ENCODE peak calls at places on chromosomes 5 and 9, in six cellular contexts. P is K562, I is spleen, D is fibroblast of lung, S is suprapubic skin, F is neural progenitor cell. L is an unnamed sample.

GRCh38 chr9:95506692-95507455 is 9.9 kb downstream of the PTCH1 start:
- DNase-seq in P (peak), I (peak), D (peak), S (no peak), F (peak), L (peak)

GRCh38 chr9:127943746-127944145 is 6.1 kb upstream of the DPM2 start:
- DNase-seq in P (peak), I (peak), D (peak), S (peak), F (peak), L (peak)

GRCh38 chr5:14204785-14205321 is 61.7 kb downstream of the TRIO start:
- DNase-seq in P (no peak), I (peak), D (peak), S (peak), F (no peak), L (no peak)

GRCh38 chr5:154262376-154262775 is 71.8 kb downstream of the GALNT10 start:
- DNase-seq in P (no peak), I (no peak), D (no peak), S (no peak), F (peak), L (no peak)

GRCh38 chr5:179834120-179834519 is 13.4 kb downstream of the SQSTM1 start:
- DNase-seq in P (no peak), I (no peak), D (no peak), S (no peak), F (no peak), L (no peak)

GRCh38 chr9:3989915-3990314 is 310.0 kb downstream of the GLIS3 start:
- DNase-seq in P (no peak), I (no peak), D (no peak), S (no peak), F (no peak), L (no peak)

GRCh38 chr5:1725641-1726468 is 73.8 kb downstream of the MRPL36 start:
- DNase-seq in P (no peak), I (no peak), D (no peak), S (peak), F (peak), L (peak)

GRCh38 chr5:169099801-169100734 is 200.9 kb downstream of the SLIT3 start:
- DNase-seq in P (no peak), I (no peak), D (no peak), S (no peak), F (no peak), L (no peak)

GRCh38 chr5:119367502-119368237 is 11.9 kb downstream of the TNFAIP8 start:
- DNase-seq in P (no peak), I (no peak), D (peak), S (no peak), F (no peak), L (no peak)

GRCh38 chr9:34929506-34930102 is 28.5 kb upstream of the PHF24 start:
- DNase-seq in P (peak), I (no peak), D (peak), S (no peak), F (peak), L (peak)

GRCh38 chr9:126462617-126463016 is 136.0 kb downstream of the MVB12B start:
- DNase-seq in P (no peak), I (peak), D (no peak), S (no peak), F (no peak), L (no peak)

GRCh38 chr5:108654042-108654441 is 93.7 kb upstream of the FER start:
- DNase-seq in P (no peak), I (no peak), D (peak), S (no peak), F (no peak), L (no peak)

GRCh38 chr9:99623780-99624364 is 197.8 kb upstream of the NR4A3 start:
- DNase-seq in P (no peak), I (no peak), D (no peak), S (no peak), F (no peak), L (no peak)

GRCh38 chr9:99624499-99625233 is 197.0 kb upstream of the NR4A3 start:
- DNase-seq in P (no peak), I (no peak), D (no peak), S (no peak), F (no peak), L (no peak)

GRCh38 chr9:99622679-99623078 is 199.0 kb upstream of the NR4A3 start:
- DNase-seq in P (no peak), I (no peak), D (no peak), S (no peak), F (no peak), L (no peak)

GRCh38 chr9:99626424-99626823 is 195.3 kb upstream of the NR4A3 start:
- DNase-seq in P (no peak), I (no peak), D (no peak), S (no peak), F (no peak), L (no peak)

DNA sequence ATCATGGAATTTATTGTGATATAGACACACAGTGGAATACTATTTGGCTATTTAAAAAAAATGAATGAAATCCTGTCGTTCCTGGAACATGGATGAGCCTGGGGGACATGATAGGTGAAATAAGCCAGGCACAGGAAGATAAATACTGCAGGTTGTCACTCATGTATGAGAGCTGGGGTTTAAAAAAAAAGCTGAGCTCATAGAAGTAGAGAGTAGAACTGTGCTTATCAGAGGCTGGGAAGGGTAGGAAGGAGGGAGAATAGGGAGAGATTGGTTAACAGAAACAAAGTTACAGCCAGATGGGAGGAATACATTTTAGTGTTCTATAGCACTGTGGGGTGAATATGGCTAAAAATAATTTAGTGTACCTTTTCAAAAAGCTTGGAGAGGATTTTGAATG is 200.6 kb upstream of the NR4A3 start:
- DNase-seq in P (no peak), I (no peak), D (no peak), S (no peak), F (no peak), L (no peak)
- TF ChIP-seq CTCF in P (no peak), I (no peak), D (no peak), S (no peak), F (no peak), L (no peak)

DNA sequence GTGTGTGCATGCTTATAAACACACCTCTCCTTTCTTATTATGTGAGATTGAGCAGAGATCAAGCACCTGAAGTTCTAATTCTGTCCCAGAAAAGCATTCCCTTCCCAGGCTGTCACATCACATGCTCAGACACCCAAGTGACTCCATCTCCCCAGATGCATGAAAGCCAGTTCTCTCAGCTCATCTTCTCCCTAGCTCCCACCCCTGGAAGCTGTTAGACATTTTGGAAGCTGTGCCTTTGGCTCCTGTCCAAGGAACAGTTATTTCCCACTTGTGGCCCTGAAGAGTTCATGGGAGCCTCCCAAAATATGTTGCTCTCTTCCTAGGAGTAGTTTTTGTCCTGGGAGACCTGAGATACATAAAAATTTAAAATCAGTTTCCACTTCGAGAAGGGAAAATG is 161.3 kb upstream of the GAS1 start:
- DNase-seq in P (no peak), I (no peak), D (no peak), S (no peak), F (no peak), L (no peak)
- H3K27ac ChIP-seq in P (no peak), I (no peak), D (no peak), S (no peak), F (no peak), L (no peak)

GRCh38 chr5:89471556-89471955 is 588.6 kb upstream of the MEF2C start:
- DNase-seq in P (no peak), I (no peak), D (peak), S (no peak), F (no peak), L (no peak)

GRCh38 chr5:89470658-89471057 is 587.7 kb upstream of the MEF2C start:
- DNase-seq in P (no peak), I (no peak), D (no peak), S (no peak), F (no peak), L (no peak)

GRCh38 chr5:89478856-89479255 is 595.9 kb upstream of the MEF2C start:
- DNase-seq in P (no peak), I (no peak), D (no peak), S (no peak), F (no peak), L (no peak)

GRCh38 chr5:89471115-89471514 is 588.1 kb upstream of the MEF2C start:
- DNase-seq in P (no peak), I (no peak), D (no peak), S (no peak), F (no peak), L (no peak)

GRCh38 chr5:89473196-89473595 is 590.2 kb upstream of the MEF2C start:
- DNase-seq in P (no peak), I (no peak), D (peak), S (no peak), F (no peak), L (no peak)
- H3K4me3 ChIP-seq in P (no peak), I (no peak), D (no peak), S (no peak), F (no peak), L (no peak)

DNA sequence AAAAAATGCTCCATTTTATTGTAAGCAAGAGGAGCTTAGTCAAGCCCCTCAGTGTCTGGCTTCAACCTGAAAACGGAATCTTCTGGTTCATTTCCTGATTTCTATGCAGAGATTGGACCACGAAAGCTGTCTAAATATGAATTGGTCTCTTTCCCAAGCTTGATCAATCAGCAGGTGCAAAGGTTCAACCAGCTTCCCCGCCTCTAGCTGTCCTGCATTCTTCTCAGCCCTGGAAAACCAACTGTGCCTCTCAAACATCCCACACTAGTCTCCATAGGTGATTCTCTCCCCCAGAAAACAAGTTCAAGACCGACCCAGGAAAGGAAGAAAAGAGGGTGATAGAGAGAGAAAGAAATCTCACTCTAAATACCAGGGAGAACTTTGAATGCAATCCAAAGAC is 34.4 kb downstream of the FNBP1 start:
- DNase-seq in P (no peak), I (no peak), D (no peak), S (no peak), F (no peak), L (no peak)
- TF ChIP-seq CTCF in P (no peak), I (no peak), D (no peak), S (no peak), F (no peak), L (no peak)

GRCh38 chr9:120713257-120714087 is 798 bp downstream of the MEGF9 start:
- DNase-seq in P (peak), I (peak), D (peak), S (no peak), F (peak), L (peak)

GRCh38 chr9:120711841-120712538 is 2.3 kb downstream of the MEGF9 start:
- DNase-seq in P (peak), I (no peak), D (peak), S (no peak), F (no peak), L (no peak)

GRCh38 chr9:120710110-120710981 is 3.9 kb downstream of the MEGF9 start:
- DNase-seq in P (peak), I (no peak), D (peak), S (no peak), F (peak), L (no peak)

GRCh38 chr9:120712539-120713031 is 1.7 kb downstream of the MEGF9 start:
- DNase-seq in P (no peak), I (no peak), D (no peak), S (no peak), F (peak), L (no peak)

GRCh38 chr9:120711354-120711753 is 2.9 kb downstream of the MEGF9 start:
- DNase-seq in P (peak), I (no peak), D (peak), S (no peak), F (no peak), L (no peak)
- H3K27ac ChIP-seq in P (peak), I (peak), D (no peak), S (peak), F (no peak), L (no peak)

GRCh38 chr9:131095666-131096489 is 453 bp upstream of the AIF1L start:
- DNase-seq in P (peak), I (no peak), D (no peak), S (no peak), F (peak), L (peak)
- H3K4me3 ChIP-seq in P (peak), I (peak), D (no peak), S (peak), F (peak), L (peak)

DNA sequence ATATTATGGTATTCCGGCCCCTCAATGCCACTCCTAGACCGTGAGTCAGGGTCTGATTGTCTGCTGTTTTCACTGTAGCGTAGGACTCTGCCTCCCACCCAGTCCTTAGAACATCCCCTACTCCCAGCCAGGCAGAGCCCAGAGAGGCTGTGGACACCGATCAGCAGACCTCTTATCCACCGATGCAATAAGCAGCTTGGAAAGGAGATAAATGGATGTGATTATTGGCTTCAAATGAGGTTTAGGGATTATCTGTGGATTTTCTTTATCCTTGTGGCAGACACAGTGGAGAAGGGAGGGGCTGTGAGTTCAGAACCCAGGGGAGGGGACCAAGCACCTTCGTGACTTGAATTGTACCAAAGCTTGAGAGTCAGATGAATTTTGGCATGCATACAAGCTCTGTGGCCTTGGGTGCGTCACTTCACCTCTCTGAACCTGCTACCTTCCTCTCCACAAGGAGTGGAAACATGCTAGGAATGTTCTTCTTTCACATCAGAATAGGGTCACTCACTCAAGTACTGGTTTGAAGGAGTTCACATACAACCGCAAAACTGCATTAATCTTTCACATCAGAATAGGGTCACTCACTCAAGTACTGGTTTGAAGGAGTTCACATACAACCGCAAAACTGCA is 83.1 kb upstream of the CPLX2 start:
- DNase-seq in P (no peak), I (no peak), D (no peak), S (no peak), F (no peak), L (peak)
- TF ChIP-seq CTCF in P (no peak), I (no peak), D (no peak), S (no peak), F (no peak), L (no peak)

GRCh38 chr9:73230257-73230656 is 78.6 kb downstream of the ANXA1 start:
- DNase-seq in P (no peak), I (no peak), D (no peak), S (no peak), F (no peak), L (no peak)
- H3K27ac ChIP-seq in P (no peak), I (no peak), D (no peak), S (no peak), F (no peak), L (no peak)

L was measured in WERI-Rb-1.